ENCODE peak calls at places on chromosomes 6 and 20, in four cellular contexts. Q is mucosa of gallbladder, G is OCI-M1, E is frontal cortex. O is an unnamed sample.

GRCh38 chr20:61666471-61666832 is 399.2 kb downstream of the TAF4 start:
- DNase-seq in Q (no peak), G (no peak), E (no peak), O (no peak)

GRCh38 chr6:134593887-134594286 is 276.0 kb upstream of the SGK1 start:
- DNase-seq in Q (no peak), G (no peak), E (peak; percentile 33), O (peak; percentile 23)

GRCh38 chr6:41721396-41721795 is 14.0 kb downstream of the TFEB start:
- DNase-seq in Q (no peak), G (no peak), E (no peak), O (no peak)

GRCh38 chr20:53609501-53610445 is 16.1 kb upstream of the ZNF217 start:
- DNase-seq in Q (peak; percentile 48), G (peak; percentile 93), E (no peak), O (peak; percentile 92)

GRCh38 chr6:144661101-144661806 is 376.1 kb downstream of the UTRN start:
- DNase-seq in Q (peak; percentile 41), G (no peak), E (no peak), O (no peak)

GRCh38 chr6:27872634-27873028 is 39.6 kb downstream of the OR2B2 start:
- DNase-seq in Q (no peak), G (no peak), E (no peak), O (no peak)

GRCh38 chr6:100833972-100834574 is 47.1 kb downstream of the ASCC3 start:
- DNase-seq in Q (no peak), G (no peak), E (no peak), O (no peak)

GRCh38 chr6:7021306-7021705 is 86.5 kb upstream of the RREB1 start:
- DNase-seq in Q (no peak), G (no peak), E (no peak), O (peak; percentile 58)

GRCh38 chr20:8721098-8721497 is 347.8 kb upstream of the PLCB4 start:
- DNase-seq in Q (peak; percentile 38), G (peak; percentile 66), E (no peak), O (peak; percentile 76)

GRCh38 chr20:31811796-31812728 is 7.1 kb upstream of the MYLK2 start:
- DNase-seq in Q (no peak), G (peak; percentile 66), E (no peak), O (no peak)

GRCh38 chr6:7129784-7130569 is 22.2 kb downstream of the RREB1 start:
- DNase-seq in Q (no peak), G (no peak), E (no peak), O (peak; percentile 93)

GRCh38 chr20:22333885-22334545 is 250.4 kb downstream of the FOXA2 start:
- DNase-seq in Q (peak; percentile 45), G (peak; percentile 79), E (peak; percentile 51), O (peak; percentile 71)